ENCODE peak calls at places on chromosomes 12 and 14, in eight cellular contexts. R is NCI-H774; N is activated CD8-positive, alpha-beta memory T cell treated with anti-CD3 and anti-CD28 coated beads, Interleukin-2, amount 10 ng/mL, durations not matched to agents 7 days and 5 days; A is M059J; S is activated CD4-positive, alpha-beta T cell treated with anti-CD3 and anti-CD28 coated beads, Interleukin-2, amount 10 ng/mL, durations not matched to agents 7 days and 5 days; Y is GM13976; I is AG09309; L is GM23248. K is an unnamed sample.

GRCh38 chr12:52496590-52497071 is 3.6 kb upstream of the KRT6A start:
- DNase-seq in R (no peak), N (no peak), A (peak; percentile 84), S (no peak), Y (no peak), I (no peak), L (peak; percentile 96), K (no peak)

GRCh38 chr12:70823182-70823976 is 97.2 kb downstream of the PTPRR start:
- DNase-seq in R (no peak), N (no peak), A (peak; percentile 28), S (no peak), Y (no peak), I (no peak), L (no peak), K (no peak)

GRCh38 chr14:89618309-89618708 is 201.3 kb upstream of the FOXN3 start:
- DNase-seq in R (no peak), N (no peak), A (peak; percentile 29), S (no peak), Y (no peak), I (no peak), L (peak; percentile 64), K (no peak)

GRCh38 chr12:116053479-116054195 is 223.9 kb downstream of the MED13L start:
- DNase-seq in R (no peak), N (no peak), A (peak; percentile 79), S (no peak), Y (no peak), I (peak; percentile 75), L (peak; percentile 79), K (no peak)

GRCh38 chr12:19002192-19002591 is 127.3 kb upstream of the PLEKHA5 start:
- DNase-seq in R (no peak), N (no peak), A (peak; percentile 12), S (no peak), Y (no peak), I (no peak), L (peak; percentile 32), K (no peak)

GRCh38 chr12:49698619-49699545 is 8.3 kb downstream of the FMNL3 start:
- DNase-seq in R (no peak), N (peak; percentile 79), A (peak; percentile 83), S (peak; percentile 34), Y (peak; percentile 58), I (no peak), L (peak; percentile 78), K (no peak)

GRCh38 chr14:22822619-22823551 is 6.8 kb upstream of the MRPL52 start:
- DNase-seq in R (no peak), N (peak; percentile 81), A (peak; percentile 88), S (peak; percentile 60), Y (peak; percentile 80), I (no peak), L (peak; percentile 94), K (peak; percentile 49)

GRCh38 chr12:27840229-27840999 is 60.4 kb upstream of the MANSC4 start:
- DNase-seq in R (no peak), N (no peak), A (no peak), S (no peak), Y (no peak), I (no peak), L (peak; percentile 44), K (no peak)

GRCh38 chr12:64169999-64170398 is 52.1 kb downstream of the KICS2 start:
- DNase-seq in R (peak; percentile 57), N (no peak), A (no peak), S (no peak), Y (no peak), I (no peak), L (peak; percentile 40), K (no peak)

GRCh38 chr14:23119362-23120327 is 590 bp upstream of the CEBPE start:
- DNase-seq in R (no peak), N (peak; percentile 66), A (no peak), S (peak; percentile 65), Y (peak; percentile 68), I (no peak), L (no peak), K (no peak)

GRCh38 chr14:88521818-88522217 is 33.0 kb downstream of the PTPN21 start:
- DNase-seq in R (no peak), N (no peak), A (no peak), S (no peak), Y (no peak), I (peak; percentile 7), L (peak; percentile 38), K (no peak)

GRCh38 chr12:78035913-78036658 is 205.4 kb downstream of the NAV3 start:
- DNase-seq in R (peak; percentile 81), N (no peak), A (no peak), S (no peak), Y (no peak), I (no peak), L (no peak), K (no peak)

GRCh38 chr12:79897617-79898016 is 37.3 kb downstream of the PPP1R12A start:
- DNase-seq in R (no peak), N (no peak), A (peak; percentile 98), S (no peak), Y (no peak), I (peak; percentile 88), L (peak; percentile 96), K (no peak)

GRCh38 chr14:71474866-71475265 is 457.4 kb upstream of the RGS6 start:
- DNase-seq in R (no peak), N (no peak), A (no peak), S (no peak), Y (no peak), I (no peak), L (no peak), K (no peak)

GRCh38 chr12:6393109-6393508 is 9.1 kb downstream of the LTBR start:
- DNase-seq in R (no peak), N (no peak), A (no peak), S (no peak), Y (no peak), I (no peak), L (no peak), K (no peak)

GRCh38 chr14:74973003-74973614 is 17.7 kb upstream of the PGF start:
- DNase-seq in R (no peak), N (peak; percentile 72), A (peak; percentile 56), S (peak; percentile 18), Y (peak; percentile 61), I (no peak), L (no peak), K (no peak)

GRCh38 chr12:75974323-75975273 is 57.0 kb downstream of the PHLDA1 start:
- DNase-seq in R (peak; percentile 41), N (no peak), A (no peak), S (no peak), Y (no peak), I (no peak), L (no peak), K (no peak)

GRCh38 chr14:95136631-95137030 is 20.7 kb downstream of the DICER1 start:
- DNase-seq in R (no peak), N (no peak), A (no peak), S (no peak), Y (no peak), I (no peak), L (no peak), K (no peak)

GRCh38 chr12:31772685-31773222 is 43.9 kb upstream of the AMN1 start:
- DNase-seq in R (no peak), N (no peak), A (no peak), S (no peak), Y (no peak), I (no peak), L (no peak), K (no peak)

GRCh38 chr12:80627773-80628172 is 79.7 kb upstream of the MYF6 start:
- DNase-seq in R (no peak), N (no peak), A (peak; percentile 71), S (no peak), Y (no peak), I (peak; percentile 34), L (peak; percentile 89), K (no peak)

GRCh38 chr12:57838594-57839302 is 7.8 kb downstream of the CTDSP2 start:
- DNase-seq in R (no peak), N (peak; percentile 67), A (no peak), S (peak; percentile 51), Y (no peak), I (no peak), L (peak; percentile 48), K (no peak)

GRCh38 chr14:20400965-20401593 is 12.2 kb downstream of the TEP1 start:
- DNase-seq in R (no peak), N (no peak), A (peak; percentile 84), S (no peak), Y (no peak), I (no peak), L (peak; percentile 60), K (no peak)

GRCh38 chr14:73472182-73473114 is 14.1 kb upstream of the NUMB start:
- DNase-seq in R (peak; percentile 47), N (no peak), A (peak; percentile 67), S (peak; percentile 33), Y (peak; percentile 65), I (no peak), L (peak; percentile 83), K (peak; percentile 80)

GRCh38 chr14:94559638-94560290 is 1.5 kb upstream of the SERPINA4 start:
- DNase-seq in R (no peak), N (no peak), A (no peak), S (no peak), Y (no peak), I (no peak), L (no peak), K (no peak)

GRCh38 chr14:34615507-34615906 is 14.4 kb downstream of the SNX6 start:
- DNase-seq in R (no peak), N (no peak), A (no peak), S (no peak), Y (no peak), I (no peak), L (no peak), K (no peak)

GRCh38 chr12:29634057-29634456 is 136.6 kb upstream of the OVCH1 start:
- DNase-seq in R (no peak), N (no peak), A (no peak), S (no peak), Y (no peak), I (no peak), L (peak; percentile 52), K (no peak)